ENCODE peak calls at places on chromosome 18, in six cellular contexts. M is GM23338, O is heart right ventricle, K is right cardiac atrium, D is pancreas, X is fibroblast of lung. R is an unnamed sample.

GRCh38 chr18:32884543-32884942 is 111.7 kb upstream of the KLHL14 start:
- DNase-seq in M (no peak), O (no peak), K (no peak), D (no peak), X (no peak), R (no peak)

GRCh38 chr18:37709740-37710139 is 144.1 kb upstream of the CELF4 start:
- DNase-seq in M (no peak), O (no peak), K (no peak), D (no peak), X (no peak), R (no peak)

GRCh38 chr18:60044290-60045006 is 144.7 kb downstream of the PMAIP1 start:
- DNase-seq in M (no peak), O (no peak), K (no peak), D (no peak), X (peak; percentile 43), R (no peak)

GRCh38 chr18:3983351-3983969 is 471.6 kb downstream of the DLGAP1 start:
- DNase-seq in M (no peak), O (no peak), K (no peak), D (no peak), X (peak; percentile 81), R (no peak)

GRCh38 chr18:37567061-37567993 is 1.7 kb upstream of the CELF4 start:
- DNase-seq in M (peak; percentile 28), O (no peak), K (no peak), D (no peak), X (no peak), R (no peak)

GRCh38 chr18:64134044-64134757 is 14.7 kb downstream of the LINC00305 start:
- DNase-seq in M (peak; percentile 87), O (no peak), K (no peak), D (no peak), X (no peak), R (no peak)

GRCh38 chr18:60350150-60350549 is 22.4 kb downstream of the MC4R start:
- DNase-seq in M (no peak), O (no peak), K (no peak), D (no peak), X (no peak), R (no peak)

GRCh38 chr18:32469691-32470131 is 971 bp downstream of the GAREM1 start:
- DNase-seq in M (no peak), O (no peak), K (no peak), D (no peak), X (peak; percentile 52), R (no peak)

GRCh38 chr18:47817017-47817911 is 113.2 kb downstream of the SMAD2 start:
- DNase-seq in M (no peak), O (no peak), K (no peak), D (no peak), X (peak; percentile 49), R (no peak)

GRCh38 chr18:50013363-50014138 is 181.4 kb downstream of the MYO5B start:
- DNase-seq in M (no peak), O (no peak), K (no peak), D (no peak), X (no peak), R (no peak)

GRCh38 chr18:59814872-59815271 is 84.9 kb upstream of the PMAIP1 start:
- DNase-seq in M (no peak), O (no peak), K (no peak), D (no peak), X (peak; percentile 66), R (no peak)

GRCh38 chr18:76405761-76406356 is 89.2 kb downstream of the ZNF516 start:
- DNase-seq in M (peak; percentile 81), O (no peak), K (peak; percentile 87), D (no peak), X (peak; percentile 54), R (no peak)

GRCh38 chr18:59458575-59458974 is 99.5 kb upstream of the LMAN1 start:
- DNase-seq in M (no peak), O (no peak), K (no peak), D (no peak), X (no peak), R (no peak)

GRCh38 chr18:77042583-77042982 is 90.0 kb downstream of the MBP start:
- DNase-seq in M (no peak), O (no peak), K (peak; percentile 80), D (no peak), X (no peak), R (no peak)

GRCh38 chr18:46761054-46761769 is 4.4 kb upstream of the ST8SIA5 start:
- DNase-seq in M (no peak), O (no peak), K (no peak), D (no peak), X (no peak), R (no peak)

GRCh38 chr18:48840491-48840877 is 110.3 kb downstream of the SMAD7 start:
- DNase-seq in M (no peak), O (no peak), K (peak; percentile 50), D (no peak), X (no peak), R (no peak)

GRCh38 chr18:8673276-8674209 is 31.8 kb upstream of the MTCL1 start:
- DNase-seq in M (no peak), O (no peak), K (no peak), D (no peak), X (no peak), R (no peak)

GRCh38 chr18:68267583-68267982 is 447.3 kb downstream of the TMX3 start:
- DNase-seq in M (no peak), O (no peak), K (no peak), D (no peak), X (peak; percentile 79), R (no peak)

GRCh38 chr18:62850619-62851306 is 135.4 kb downstream of the PHLPP1 start:
- DNase-seq in M (no peak), O (peak; percentile 7), K (no peak), D (no peak), X (peak; percentile 8), R (no peak)

GRCh38 chr18:42365550-42365949 is 410.5 kb downstream of the PIK3C3 start:
- DNase-seq in M (no peak), O (no peak), K (no peak), D (no peak), X (no peak), R (no peak)

GRCh38 chr18:2974731-2975130 is 38.2 kb downstream of the LPIN2 start:
- DNase-seq in M (no peak), O (no peak), K (no peak), D (no peak), X (no peak), R (no peak)

GRCh38 chr18:3498705-3499451 is 48.9 kb downstream of the TGIF1 start:
- DNase-seq in M (peak; percentile 81), O (no peak), K (peak; percentile 79), D (no peak), X (peak; percentile 44), R (no peak)

GRCh38 chr18:40917096-40917495 is 1037.9 kb upstream of the PIK3C3 start:
- DNase-seq in M (no peak), O (no peak), K (no peak), D (no peak), X (peak; percentile 29), R (no peak)

GRCh38 chr18:77765468-77765867 is 515.8 kb downstream of the GALR1 start:
- DNase-seq in M (peak; percentile 29), O (no peak), K (peak; percentile 45), D (no peak), X (no peak), R (no peak)

GRCh38 chr18:46464926-46465655 is 191.9 kb downstream of the LOXHD1 start:
- DNase-seq in M (no peak), O (no peak), K (no peak), D (no peak), X (no peak), R (no peak)

GRCh38 chr18:77250926-77251729 is 1.5 kb downstream of the GALR1 start:
- DNase-seq in M (peak; percentile 74), O (no peak), K (no peak), D (no peak), X (peak; percentile 14), R (no peak)

GRCh38 chr18:3966246-3966984 is 488.7 kb downstream of the DLGAP1 start:
- DNase-seq in M (no peak), O (no peak), K (no peak), D (no peak), X (no peak), R (no peak)

GRCh38 chr18:23228102-23229051 is 93.1 kb downstream of the CABLES1 start:
- DNase-seq in M (no peak), O (peak; percentile 23), K (peak; percentile 69), D (no peak), X (peak; percentile 17), R (no peak)

GRCh38 chr18:23226930-23227728 is 91.8 kb downstream of the CABLES1 start:
- DNase-seq in M (no peak), O (peak; percentile 57), K (peak; percentile 86), D (no peak), X (peak; percentile 95), R (peak; percentile 83)

GRCh38 chr18:23229472-23229871 is 94.2 kb downstream of the CABLES1 start:
- DNase-seq in M (no peak), O (no peak), K (no peak), D (no peak), X (peak; percentile 31), R (no peak)

GRCh38 chr18:23226386-23226785 is 91.1 kb downstream of the CABLES1 start:
- DNase-seq in M (no peak), O (no peak), K (no peak), D (no peak), X (peak; percentile 81), R (no peak)

DNA sequence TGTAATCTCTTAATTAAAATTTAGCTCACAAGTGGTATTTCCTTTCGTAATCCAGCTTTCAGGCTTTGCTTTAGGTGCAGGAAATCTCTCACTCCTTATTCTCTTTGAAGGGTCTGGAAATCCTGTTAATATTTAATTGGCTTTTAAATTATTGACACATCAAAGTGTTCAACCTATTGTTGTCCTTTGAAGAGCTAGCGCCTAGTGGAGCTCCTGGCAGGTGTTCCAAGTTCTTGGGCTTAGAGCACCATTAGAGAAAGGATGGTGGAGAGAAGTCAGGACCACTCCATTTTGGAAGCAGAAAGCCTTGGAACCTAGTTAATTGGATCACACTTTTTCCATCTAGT is 92.4 kb downstream of the CABLES1 start:
- DNase-seq in M (no peak), O (no peak), K (no peak), D (no peak), X (no peak), R (no peak)
- H3K27ac ChIP-seq in M (no peak overlapping the region), O (peak overlapping the region; percentile 72), K (peak overlapping the region; percentile 94), D (peak overlapping the region; percentile 25), X (peak overlapping the region; percentile 78), R (peak overlapping the region; percentile 92)

DNA sequence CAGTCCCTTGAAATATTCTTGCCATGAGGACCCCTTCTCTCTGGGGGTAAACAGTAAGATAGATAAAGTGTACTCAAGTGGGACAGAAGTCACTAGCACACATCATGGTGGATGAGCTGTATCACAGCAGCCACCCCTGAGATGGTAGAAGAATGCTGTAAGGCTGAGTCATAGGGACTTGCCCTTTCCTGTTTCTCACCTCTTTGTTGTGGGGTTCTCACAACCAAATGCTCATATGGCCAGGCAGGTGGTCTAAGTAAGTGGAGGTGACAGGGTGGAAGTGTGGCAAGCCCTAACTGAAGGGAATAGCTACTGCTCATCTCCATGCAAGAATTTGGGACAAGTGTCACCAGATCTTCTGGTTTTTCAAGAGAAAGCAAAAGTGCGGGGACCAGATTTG is 202.7 kb upstream of the SLC14A2 start:
- DNase-seq in M (no peak), O (no peak), K (no peak), D (no peak), X (no peak), R (no peak)
- H3K27ac ChIP-seq in M (no peak overlapping the region), O (no peak overlapping the region), K (no peak overlapping the region), D (no peak overlapping the region), X (no peak overlapping the region), R (no peak overlapping the region)

GRCh38 chr18:56556907-56557306 is 81.5 kb downstream of the TXNL1 start:
- DNase-seq in M (no peak), O (no peak), K (no peak), D (no peak), X (no peak), R (no peak)
- H3K27ac ChIP-seq in M (no peak overlapping the region), O (no peak overlapping the region), K (no peak overlapping the region), D (no peak overlapping the region), X (no peak overlapping the region), R (no peak overlapping the region)

GRCh38 chr18:7329036-7329435 is 98.1 kb downstream of the LRRC30 start:
- DNase-seq in M (no peak), O (no peak), K (no peak), D (no peak), X (no peak), R (no peak)
- H3K27ac ChIP-seq in M (no peak overlapping the region), O (no peak overlapping the region), K (no peak overlapping the region), D (no peak overlapping the region), X (no peak overlapping the region), R (no peak overlapping the region)